ENCODE peak calls at places on chromosomes 13 and 19, in nine cellular contexts. E, Z, N, A, C, L, G, O and R are unnamed samples.

GRCh38 chr13:101305981-101306411 is 110.3 kb downstream of the NALCN start:
- DNase-seq in O (no peak), N (no peak), A (peak; percentile 35), L (no peak), Z (no peak), E (no peak), C (no peak), G (no peak), R (no peak)

GRCh38 chr19:11375143-11375948 is 880 bp downstream of the SWSAP1 start:
- DNase-seq in Z (peak; percentile 48), E (peak; percentile 55), A (no peak), L (peak; percentile 71), G (no peak), N (peak; percentile 74), O (peak; percentile 44), C (no peak), R (no peak)

GRCh38 chr19:39937094-39937493 is 2.7 kb upstream of the FCGBP start:
- DNase-seq in N (peak; percentile 48), O (no peak), G (no peak), E (no peak), Z (no peak), L (no peak), A (no peak), C (no peak), R (no peak)

GRCh38 chr13:23432589-23432988 is 913 bp downstream of the SACS start:
- DNase-seq in L (no peak), E (no peak), N (no peak), G (no peak), C (no peak), A (no peak), Z (no peak), O (no peak), R (no peak)

GRCh38 chr19:58434217-58434616 is 5.7 kb downstream of the ZNF132 start:
- DNase-seq in Z (no peak), G (no peak), C (no peak), N (no peak), O (no peak), L (no peak), A (no peak), E (no peak), R (no peak)

GRCh38 chr19:17097593-17098126 is 22.1 kb downstream of the MYO9B start:
- DNase-seq in E (no peak), N (no peak), A (no peak), G (no peak), Z (no peak), O (no peak), C (no peak), L (no peak), R (no peak)

GRCh38 chr19:39007096-39007495 is 25.3 kb downstream of the FBXO27 start:
- DNase-seq in G (no peak), A (no peak), O (no peak), C (no peak), E (no peak), L (no peak), N (no peak), Z (no peak), R (no peak)

GRCh38 chr19:51727349-51727880 is 3.6 kb upstream of the HAS1 start:
- DNase-seq in G (no peak), N (no peak), L (no peak), A (no peak), E (no peak), O (no peak), C (no peak), Z (no peak), R (no peak)

GRCh38 chr13:46386426-46386995 is 541 bp downstream of the RUBCNL start:
- DNase-seq in O (no peak), L (no peak), A (no peak), N (no peak), E (peak; percentile 64), G (no peak), C (no peak), Z (no peak), R (no peak)

GRCh38 chr19:623974-624373 is 9.4 kb downstream of the POLRMT start:
- DNase-seq in L (no peak), E (no peak), N (no peak), G (no peak), O (no peak), A (no peak), C (no peak), Z (no peak), R (no peak)

GRCh38 chr13:69324109-69324886 is 783.3 kb upstream of the ATXN8OS start:
- DNase-seq in G (no peak), O (no peak), L (no peak), E (no peak), N (no peak), Z (no peak), C (no peak), A (no peak), R (peak; percentile 20)

GRCh38 chr19:35995655-35995993 is 636 bp downstream of the SDHAF1 start:
- DNase-seq in O (peak; percentile 46), E (peak; percentile 11), N (peak; percentile 63), A (peak; percentile 50), G (no peak), L (peak; percentile 72), C (no peak), Z (no peak), R (no peak)

GRCh38 chr13:109211616-109212015 is 574.8 kb downstream of the IRS2 start:
- DNase-seq in C (no peak), G (no peak), O (no peak), E (no peak), L (no peak), A (peak; percentile 40), Z (no peak), N (no peak), R (no peak)

GRCh38 chr13:44188257-44188656 is 185.4 kb upstream of the SERP2 start:
- DNase-seq in E (no peak), L (no peak), A (no peak), G (no peak), C (no peak), N (no peak), O (no peak), Z (no peak), R (no peak)

GRCh38 chr13:21060063-21060826 is 1.1 kb downstream of the LATS2 start:
- DNase-seq in O (peak; percentile 68), A (peak; percentile 32), E (peak; percentile 54), C (no peak), G (no peak), N (no peak), Z (no peak), L (no peak), R (no peak)

GRCh38 chr19:14830702-14831101 is 4.3 kb downstream of the OR7A5 start:
- DNase-seq in L (no peak), E (no peak), N (no peak), Z (no peak), O (no peak), A (no peak), C (no peak), G (no peak), R (no peak)

GRCh38 chr19:15934332-15935078 is at the start of gene CYP4F11:
- DNase-seq in O (peak; percentile 63), Z (peak; percentile 60), E (peak; percentile 57), C (no peak), G (peak; percentile 6), A (no peak), N (no peak), L (peak; percentile 95), R (no peak)

GRCh38 chr13:41179593-41180250 is 14.6 kb downstream of the KBTBD7 start:
- DNase-seq in E (no peak), A (no peak), C (no peak), G (no peak), L (no peak), Z (no peak), N (peak; percentile 10), O (no peak), R (no peak)